ENCODE peak calls at places on chromosomes 2 and 18, in four cellular contexts. P, Q, Y and Z are unnamed samples.
A peak's percentile ranks its signal among the peaks of the same experiment; 100 is the strongest.

GRCh38 chr2:74548285-74548918 is 5.3 kb downstream of the LOXL3 start:
- DNase-seq in P (no peak), Q (no peak), Y (no peak), Z (no peak)

GRCh38 chr2:212995920-212996319 is 155.5 kb downstream of the IKZF2 start:
- DNase-seq in P (peak; percentile 57), Q (no peak), Y (no peak), Z (no peak)

GRCh38 chr2:60303685-60304084 is 249.8 kb downstream of the BCL11A start:
- DNase-seq in P (no peak), Q (no peak), Y (no peak), Z (no peak)

GRCh38 chr2:109527846-109528705 is 85.7 kb downstream of the SEPTIN10 start:
- DNase-seq in P (no peak), Q (no peak), Y (no peak), Z (no peak)

GRCh38 chr2:229257980-229258379 is 13.1 kb downstream of the PID1 start:
- DNase-seq in P (no peak), Q (no peak), Y (no peak), Z (no peak)

GRCh38 chr2:220708366-220708765 is 863.7 kb downstream of the EPHA4 start:
- DNase-seq in P (peak; percentile 99), Q (no peak), Y (no peak), Z (no peak)

GRCh38 chr18:43949291-43949690 is 672.0 kb upstream of the SYT4 start:
- DNase-seq in P (no peak), Q (no peak), Y (no peak), Z (no peak)

GRCh38 chr2:172674034-172674967 is 61.3 kb upstream of the RAPGEF4 start:
- DNase-seq in P (no peak), Q (peak; percentile 45), Y (peak; percentile 33), Z (peak; percentile 32)

GRCh38 chr2:56369316-56369715 is 185.5 kb downstream of the CCDC85A start:
- DNase-seq in P (peak; percentile 61), Q (no peak), Y (no peak), Z (no peak)

GRCh38 chr2:176080540-176081355 is 3.0 kb downstream of the EVX2 start:
- DNase-seq in P (no peak), Q (no peak), Y (no peak), Z (no peak)

GRCh38 chr18:79452991-79453645 is 57.4 kb downstream of the NFATC1 start:
- DNase-seq in P (no peak), Q (no peak), Y (no peak), Z (no peak)

GRCh38 chr2:62149708-62150107 is 46.2 kb upstream of the B3GNT2 start:
- DNase-seq in P (peak; percentile 95), Q (no peak), Y (no peak), Z (no peak)

GRCh38 chr2:165587335-165587938 is 117.9 kb downstream of the CSRNP3 start:
- DNase-seq in P (no peak), Q (no peak), Y (no peak), Z (no peak)

GRCh38 chr18:11751305-11752115 is 62.4 kb downstream of the GNAL start:
- DNase-seq in P (no peak), Q (no peak), Y (no peak), Z (no peak)

GRCh38 chr2:139963863-139964355 is 1183.7 kb upstream of the NXPH2 start:
- DNase-seq in P (no peak), Q (no peak), Y (no peak), Z (no peak)

GRCh38 chr18:9547767-9548166 is 66.6 kb downstream of the PPP4R1 start:
- DNase-seq in P (no peak), Q (no peak), Y (no peak), Z (no peak)

GRCh38 chr2:217098435-217098834 is 238.6 kb upstream of the TNP1 start:
- DNase-seq in P (no peak), Q (no peak), Y (no peak), Z (no peak)